ENCODE peak calls at places on chromosomes 11 and 22, in five cellular contexts. A is A549, M is HCT116, R is mesenchymal stem cell, F is GM12878. B is an unnamed sample.

GRCh38 chr11:113818426-113818825 is 38.8 kb downstream of the CLDN25 start:
- DNase-seq in R (no peak), A (no peak), F (no peak), M (no peak), B (peak)

GRCh38 chr11:809287-810039 is at the start of gene RPLP2:
- DNase-seq in M (peak), R (peak), A (peak), F (peak), B (peak)

GRCh38 chr11:4541071-4541470 is 3.9 kb upstream of the OR52M1 start:
- DNase-seq in M (no peak), F (no peak), A (no peak), R (no peak), B (no peak)

GRCh38 chr11:134522782-134523570 is 110.9 kb upstream of the B3GAT1 start:
- DNase-seq in F (no peak), M (no peak), A (no peak), R (no peak), B (no peak)

GRCh38 chr11:130675456-130675855 is 227.0 kb downstream of the ADAMTS15 start:
- DNase-seq in M (no peak), F (no peak), A (no peak), R (peak), B (no peak)

GRCh38 chr11:57633394-57634058 is 16.2 kb downstream of the YPEL4 start:
- DNase-seq in F (no peak), R (no peak), M (no peak), A (no peak), B (no peak)

GRCh38 chr11:73137262-73137941 is 4.7 kb downstream of the FCHSD2 start:
- DNase-seq in R (no peak), A (no peak), M (no peak), F (no peak), B (no peak)

GRCh38 chr11:65859812-65860277 is 388 bp upstream of the MUS81 start:
- DNase-seq in R (no peak), A (no peak), M (no peak), F (no peak), B (no peak)

DNA sequence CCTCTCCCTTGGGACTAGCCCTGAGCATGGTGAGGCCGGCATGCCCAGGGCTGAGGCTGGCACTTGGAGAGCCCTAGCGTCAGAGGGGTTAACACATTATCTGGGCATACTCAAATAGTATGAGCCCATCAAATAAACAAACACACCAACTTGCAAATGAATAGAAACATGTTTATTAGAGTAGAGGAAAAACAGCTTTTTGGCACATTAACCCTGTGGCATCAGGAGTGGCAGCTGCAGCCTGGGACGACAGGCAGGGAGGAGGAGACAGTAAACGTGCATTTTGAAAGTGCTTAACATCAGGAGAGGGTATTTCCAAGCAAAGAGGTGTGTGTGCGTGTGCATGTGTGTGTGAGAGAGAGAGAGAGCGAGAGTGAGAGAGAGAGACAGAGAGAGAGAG is 684.9 kb downstream of the NTM start:
- DNase-seq in F (no peak), M (no peak), A (no peak), R (peak), B (no peak)
- H3K27ac ChIP-seq in F (no peak), M (no peak), A (no peak), R (peak), B (peak)

GRCh38 chr11:64643258-64643881 is 52.4 kb downstream of the SLC22A12 start:
- DNase-seq in A (no peak), M (no peak), F (no peak), R (no peak), B (no peak)
- H3K4me3 ChIP-seq in A (peak), M (no peak), F (no peak), R (no peak), B (no peak)

DNA sequence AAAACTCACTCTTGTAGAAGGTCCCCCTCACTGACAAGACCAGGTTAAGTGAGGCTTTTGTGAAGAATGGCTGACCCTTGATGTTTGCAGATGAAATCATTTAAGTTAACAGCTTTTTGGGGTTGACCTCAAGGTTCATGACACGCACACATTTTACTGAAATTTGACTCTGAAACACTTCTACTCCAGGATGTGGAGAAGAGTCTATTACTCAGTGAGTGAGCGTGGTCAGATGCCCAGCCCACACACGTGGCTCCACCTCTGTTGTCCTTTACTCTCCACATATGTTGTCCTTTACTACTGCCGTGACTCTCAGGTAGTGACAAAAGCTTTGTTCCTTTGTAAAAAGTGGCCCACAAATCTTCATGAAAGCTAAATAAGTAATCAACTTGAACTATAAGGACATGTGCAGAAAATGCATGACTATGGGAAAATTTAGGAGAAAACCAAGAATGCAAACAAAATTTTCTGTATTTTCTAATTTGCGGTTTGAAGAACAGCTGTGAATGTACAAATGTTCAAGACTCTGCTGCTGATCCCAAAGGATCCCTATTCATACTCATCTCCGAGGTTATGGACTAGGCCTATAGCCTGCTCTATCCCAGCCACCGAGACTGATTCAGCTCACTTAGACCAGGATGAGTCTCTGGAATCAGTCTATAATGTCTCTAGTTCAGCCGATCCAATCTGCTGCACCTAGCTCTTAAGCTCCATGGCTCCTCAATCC is 22.4 kb downstream of the XRRA1 start:
- DNase-seq in M (no peak), A (no peak), R (peak), F (no peak), B (peak)
- H3K4me2 ChIP-seq in M (no peak), A (no peak), R (no peak), F (no peak), B (no peak)

DNA sequence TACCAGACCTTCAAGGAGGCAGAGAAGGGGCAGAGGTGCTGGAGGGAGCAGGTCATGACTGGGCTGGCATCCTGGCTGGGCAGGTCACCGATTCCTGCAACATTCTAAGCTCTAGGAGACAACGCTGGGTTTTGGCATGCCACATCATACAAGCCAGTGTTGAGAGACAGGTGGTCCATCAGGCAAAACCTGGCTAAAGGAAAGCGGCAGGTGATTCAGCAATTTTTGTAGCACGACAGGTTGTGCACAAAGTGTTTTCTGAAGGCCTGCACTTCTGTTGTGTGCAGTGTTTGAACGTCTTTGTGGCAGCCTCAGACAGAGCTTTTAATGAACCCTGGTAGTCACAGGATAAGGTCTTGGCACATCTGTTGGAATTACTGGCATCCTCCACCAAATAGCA is 69.9 kb upstream of the BID start:
- DNase-seq in R (no peak), M (no peak), F (no peak), A (no peak), B (no peak)
- H3K27ac ChIP-seq in R (no peak), M (no peak), F (no peak), A (no peak), B (no peak)

GRCh38 chr11:18347471-18348125 is 25.2 kb downstream of the GTF2H1 start:
- DNase-seq in F (no peak), A (no peak), M (no peak), R (peak), B (no peak)
- H3K4me3 ChIP-seq in F (no peak), A (no peak), M (no peak), R (peak), B (no peak)

GRCh38 chr22:37165940-37166674 is 16.4 kb upstream of the IL2RB start:
- DNase-seq in R (no peak), M (no peak), F (no peak), A (no peak), B (no peak)

GRCh38 chr22:37166675-37167066 is 17.0 kb upstream of the IL2RB start:
- DNase-seq in F (no peak), M (no peak), A (peak), R (peak), B (peak)

GRCh38 chr22:37167981-37168647 is 18.4 kb upstream of the IL2RB start:
- DNase-seq in M (no peak), F (no peak), R (no peak), A (no peak), B (no peak)

GRCh38 chr22:37169412-37169811 is 18.6 kb downstream of the C1QTNF6 start:
- DNase-seq in R (no peak), F (no peak), M (no peak), A (no peak), B (no peak)

DNA sequence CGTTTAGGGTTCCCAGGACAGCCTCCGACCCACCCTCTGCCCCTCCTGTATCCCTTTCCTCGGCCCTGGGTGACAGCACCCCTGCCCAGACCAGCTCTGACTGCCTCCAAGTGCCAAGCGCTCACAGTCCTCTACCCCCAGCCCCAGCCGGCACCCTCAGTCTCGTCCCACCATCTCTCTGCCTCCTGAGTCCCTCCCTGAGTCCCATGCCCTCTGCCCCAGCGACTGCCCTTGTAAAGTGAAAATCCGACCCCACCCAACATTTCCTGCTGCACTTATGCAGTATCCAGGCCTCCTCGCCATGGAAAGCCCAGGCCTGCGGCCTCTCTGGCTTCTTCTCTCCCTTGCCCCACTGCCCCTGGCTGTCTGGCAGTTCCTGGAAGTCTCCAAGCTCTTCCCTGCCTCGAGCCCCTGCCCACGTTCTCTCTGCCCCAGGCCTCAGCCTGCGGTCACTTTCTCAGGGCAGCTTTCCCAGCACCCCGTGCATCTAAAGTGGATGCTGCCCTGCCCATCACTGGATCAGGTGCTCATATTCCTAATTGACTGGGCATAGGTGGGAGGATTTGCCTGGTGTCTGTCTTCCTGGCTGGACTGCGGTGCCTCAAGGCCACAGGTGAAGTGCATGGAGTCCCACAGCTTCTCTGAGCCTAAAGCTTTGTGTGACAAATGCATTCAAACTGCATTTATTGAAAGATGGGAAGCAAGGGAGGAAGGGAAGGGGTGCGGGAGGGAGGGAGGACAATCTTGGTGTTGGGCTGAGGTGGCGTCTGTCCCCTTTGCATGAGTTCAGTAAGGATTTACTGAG is 17.7 kb upstream of the IL2RB start:
- DNase-seq in M (no peak), A (no peak), R (no peak), F (no peak), B (no peak)
- H3K4me2 ChIP-seq in M (peak), A (peak), R (no peak), F (peak), B (no peak)

DNA sequence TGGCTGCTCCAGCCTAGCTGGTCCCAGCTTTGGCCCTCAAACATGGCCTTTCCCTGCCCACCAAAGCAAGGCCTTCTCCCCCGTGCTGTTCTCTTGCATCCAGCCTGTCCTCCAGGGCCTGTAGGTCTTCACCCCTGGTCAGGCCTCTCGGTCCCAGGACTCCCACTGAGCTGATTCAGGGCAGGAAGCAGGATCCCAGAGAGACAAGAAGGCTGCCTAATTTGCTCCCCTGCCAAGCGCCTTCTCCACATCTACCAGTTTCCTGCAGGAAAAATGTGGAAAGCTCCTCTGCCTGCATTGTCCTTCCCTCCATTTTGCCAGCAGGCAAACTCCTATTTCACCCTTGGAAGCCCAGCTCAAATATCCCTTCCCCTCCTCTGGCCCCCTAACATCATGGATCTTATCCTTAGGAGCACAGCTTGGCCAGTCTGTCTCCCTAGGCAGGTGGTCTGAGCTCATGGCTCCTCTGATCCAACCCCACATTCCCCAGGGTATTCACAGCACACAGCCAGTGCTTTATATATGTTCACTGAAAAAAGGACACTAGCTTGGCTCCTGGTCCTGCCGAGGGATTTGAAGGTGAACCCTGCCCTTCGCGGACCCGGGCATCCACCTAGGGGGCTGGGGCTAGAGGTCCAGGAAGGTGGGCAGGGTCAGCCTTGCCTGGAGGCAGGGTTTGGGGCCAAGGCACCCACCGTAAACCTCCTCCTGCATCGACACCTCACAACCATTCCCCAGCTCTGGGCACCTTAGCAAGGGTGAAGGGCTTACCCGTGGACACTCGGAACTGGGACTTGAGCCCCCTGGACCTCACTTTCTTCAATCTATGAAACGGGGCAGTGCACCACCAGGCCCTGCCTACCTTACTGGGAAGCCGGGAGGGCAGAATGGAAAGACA is 968 bp downstream of the RHBDD3 start:
- DNase-seq in M (no peak), R (peak), F (no peak), A (no peak), B (peak)
- H3K27ac ChIP-seq in M (peak), R (peak), F (peak), A (peak), B (peak)

GRCh38 chr11:69449320-69450063 is 32.0 kb upstream of the LINC01488 start:
- DNase-seq in M (no peak), A (no peak), F (no peak), R (peak), B (no peak)
- H3K4me3 ChIP-seq in M (no peak), A (no peak), F (no peak), R (no peak), B (no peak)

GRCh38 chr11:125890447-125891100 is 3.1 kb downstream of the HYLS1 start:
- DNase-seq in M (no peak), R (no peak), A (no peak), F (no peak), B (no peak)
- H3K4me2 ChIP-seq in M (no peak), R (no peak), A (peak), F (peak), B (no peak)

GRCh38 chr11:48043998-48044512 is 63.7 kb downstream of the PTPRJ start:
- DNase-seq in R (no peak), A (no peak), M (no peak), F (no peak), B (no peak)
- H3K27ac ChIP-seq in R (no peak), A (no peak), M (no peak), F (peak), B (no peak)